ENCODE peak calls at places on chromosomes 4 and X, in five cellular contexts. One of them, this sample, is unnamed.
A peak's percentile ranks its signal among the peaks of the same experiment; 100 is the strongest.

GRCh38 chrX:9515973-9516538 is 51.2 kb downstream of the TBL1X start:
- DNase-seq in mesenchymal stem cell: no peak
- DNase-seq in RWPE2: no peak
- DNase-seq in right atrium auricular region: no peak
- DNase-seq in IMR-90: no peak
- DNase-seq in this sample: no peak

GRCh38 chrX:109537324-109537665 is 651 bp downstream of the NXT2 start:
- DNase-seq in mesenchymal stem cell: peak; percentile 95
- DNase-seq in RWPE2: no peak
- DNase-seq in right atrium auricular region: peak; percentile 60
- DNase-seq in IMR-90: peak; percentile 77
- DNase-seq in this sample: peak; percentile 11

GRCh38 chr4:164700471-164700870 is 53.5 kb upstream of the SMIM31 start:
- DNase-seq in mesenchymal stem cell: no peak
- DNase-seq in RWPE2: no peak
- DNase-seq in right atrium auricular region: no peak
- DNase-seq in IMR-90: no peak
- DNase-seq in this sample: peak; percentile 5

GRCh38 chr4:94889961-94890360 is 132.2 kb downstream of the BMPR1B start:
- DNase-seq in mesenchymal stem cell: peak; percentile 40
- DNase-seq in RWPE2: no peak
- DNase-seq in right atrium auricular region: no peak
- DNase-seq in IMR-90: peak; percentile 73
- DNase-seq in this sample: no peak

GRCh38 chrX:108299101-108299591 is 139.1 kb downstream of the COL4A6 start:
- DNase-seq in mesenchymal stem cell: peak; percentile 40
- DNase-seq in RWPE2: no peak
- DNase-seq in right atrium auricular region: no peak
- DNase-seq in IMR-90: peak; percentile 46
- DNase-seq in this sample: no peak

GRCh38 chrX:154490021-154490413 is 412 bp downstream of the SLC10A3 start:
- DNase-seq in mesenchymal stem cell: peak; percentile 64
- DNase-seq in RWPE2: peak; percentile 54
- DNase-seq in right atrium auricular region: no peak
- DNase-seq in IMR-90: peak; percentile 45
- DNase-seq in this sample: peak; percentile 55

GRCh38 chrX:108167211-108167872 is 75.8 kb downstream of the ATG4A start:
- DNase-seq in mesenchymal stem cell: peak; percentile 32
- DNase-seq in RWPE2: no peak
- DNase-seq in right atrium auricular region: no peak
- DNase-seq in IMR-90: peak; percentile 29
- DNase-seq in this sample: peak; percentile 37

GRCh38 chrX:39753296-39753996 is 344.3 kb downstream of the BCOR start:
- DNase-seq in mesenchymal stem cell: no peak
- DNase-seq in RWPE2: no peak
- DNase-seq in right atrium auricular region: no peak
- DNase-seq in IMR-90: peak; percentile 73
- DNase-seq in this sample: no peak

GRCh38 chrX:135985123-135985973 is at the start of gene SLC9A6:
- DNase-seq in mesenchymal stem cell: peak; percentile 60
- DNase-seq in RWPE2: peak; percentile 47
- DNase-seq in right atrium auricular region: no peak
- DNase-seq in IMR-90: peak; percentile 17
- DNase-seq in this sample: peak; percentile 68

GRCh38 chr4:72112514-72113156 is 80.8 kb downstream of the NPFFR2 start:
- DNase-seq in mesenchymal stem cell: peak; percentile 94
- DNase-seq in RWPE2: no peak
- DNase-seq in right atrium auricular region: no peak
- DNase-seq in IMR-90: peak; percentile 76
- DNase-seq in this sample: peak; percentile 9

GRCh38 chr4:21948347-21949072 is at the start of gene KCNIP4:
- DNase-seq in mesenchymal stem cell: peak; percentile 12
- DNase-seq in RWPE2: no peak
- DNase-seq in right atrium auricular region: no peak
- DNase-seq in IMR-90: no peak
- DNase-seq in this sample: peak; percentile 4

GRCh38 chr4:158121203-158121586 is 51.6 kb downstream of the GASK1B start:
- DNase-seq in mesenchymal stem cell: peak; percentile 97
- DNase-seq in RWPE2: no peak
- DNase-seq in right atrium auricular region: peak; percentile 66
- DNase-seq in IMR-90: peak; percentile 99
- DNase-seq in this sample: peak; percentile 90

GRCh38 chrX:53374222-53374820 is 48.1 kb downstream of the SMC1A start:
- DNase-seq in mesenchymal stem cell: no peak
- DNase-seq in RWPE2: no peak
- DNase-seq in right atrium auricular region: no peak
- DNase-seq in IMR-90: peak; percentile 51
- DNase-seq in this sample: peak; percentile 7

GRCh38 chr4:24527371-24527770 is 57.0 kb downstream of the DHX15 start:
- DNase-seq in mesenchymal stem cell: peak; percentile 58
- DNase-seq in RWPE2: no peak
- DNase-seq in right atrium auricular region: no peak
- DNase-seq in IMR-90: peak; percentile 60
- DNase-seq in this sample: no peak

GRCh38 chr4:44150091-44150576 is 298.5 kb downstream of the KCTD8 start:
- DNase-seq in mesenchymal stem cell: peak; percentile 24
- DNase-seq in RWPE2: no peak
- DNase-seq in right atrium auricular region: no peak
- DNase-seq in IMR-90: peak; percentile 66
- DNase-seq in this sample: no peak

GRCh38 chr4:4428966-4429875 is 42.3 kb downstream of the NSG1 start:
- DNase-seq in mesenchymal stem cell: no peak
- DNase-seq in RWPE2: no peak
- DNase-seq in right atrium auricular region: no peak
- DNase-seq in IMR-90: no peak
- DNase-seq in this sample: no peak

GRCh38 chrX:32599156-32599555 is 612.2 kb downstream of the DMD start:
- DNase-seq in mesenchymal stem cell: no peak
- DNase-seq in RWPE2: no peak
- DNase-seq in right atrium auricular region: no peak
- DNase-seq in IMR-90: no peak
- DNase-seq in this sample: no peak

GRCh38 chr4:166165829-166166420 is 292.9 kb downstream of the TLL1 start:
- DNase-seq in mesenchymal stem cell: peak; percentile 79
- DNase-seq in RWPE2: no peak
- DNase-seq in right atrium auricular region: no peak
- DNase-seq in IMR-90: peak; percentile 68
- DNase-seq in this sample: peak; percentile 19

GRCh38 chr4:39466747-39467146 is 7.9 kb downstream of the LIAS start:
- DNase-seq in mesenchymal stem cell: no peak
- DNase-seq in RWPE2: no peak
- DNase-seq in right atrium auricular region: no peak
- DNase-seq in IMR-90: peak; percentile 73
- DNase-seq in this sample: no peak

GRCh38 chrX:134375691-134376090 is 84.3 kb upstream of the HPRT1 start:
- DNase-seq in mesenchymal stem cell: no peak
- DNase-seq in RWPE2: no peak
- DNase-seq in right atrium auricular region: no peak
- DNase-seq in IMR-90: no peak
- DNase-seq in this sample: no peak

GRCh38 chrX:134374910-134375309 is 85.1 kb upstream of the HPRT1 start:
- DNase-seq in mesenchymal stem cell: peak; percentile 28
- DNase-seq in RWPE2: no peak
- DNase-seq in right atrium auricular region: no peak
- DNase-seq in IMR-90: no peak
- DNase-seq in this sample: no peak

GRCh38 chrX:134371133-134371532 is 88.8 kb upstream of the HPRT1 start:
- DNase-seq in mesenchymal stem cell: no peak
- DNase-seq in RWPE2: no peak
- DNase-seq in right atrium auricular region: no peak
- DNase-seq in IMR-90: no peak
- DNase-seq in this sample: no peak

GRCh38 chrX:134373736-134374135 is 86.2 kb upstream of the HPRT1 start:
- DNase-seq in mesenchymal stem cell: peak; percentile 16
- DNase-seq in RWPE2: no peak
- DNase-seq in right atrium auricular region: no peak
- DNase-seq in IMR-90: no peak
- DNase-seq in this sample: no peak

DNA sequence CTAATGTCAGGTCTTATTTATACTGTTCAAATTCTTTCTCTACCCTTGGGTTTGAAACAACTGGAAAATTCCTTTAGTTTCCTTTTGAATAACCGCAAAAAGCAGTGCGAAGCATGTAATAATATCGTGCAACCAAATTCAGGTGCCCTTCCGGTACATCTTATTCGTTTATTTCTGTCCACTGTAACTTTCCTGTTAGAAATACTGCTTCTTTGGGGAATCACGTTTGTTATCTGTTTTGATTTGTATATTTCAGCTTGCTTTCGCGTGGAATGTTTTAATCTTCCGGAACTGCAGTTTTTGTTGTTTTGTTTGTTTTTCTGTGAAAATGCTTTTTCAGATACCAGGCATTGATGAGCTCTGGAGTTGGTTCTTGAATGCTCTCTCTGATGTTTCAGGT is 85.7 kb upstream of the HPRT1 start:
- DNase-seq in mesenchymal stem cell: peak; percentile 23
- DNase-seq in RWPE2: no peak
- DNase-seq in right atrium auricular region: no peak
- DNase-seq in IMR-90: no peak
- DNase-seq in this sample: no peak
- H3K4me3 ChIP-seq in mesenchymal stem cell: peak overlapping the region; percentile 84
- H3K4me3 ChIP-seq in RWPE2: peak overlapping the region; percentile 61
- H3K4me3 ChIP-seq in right atrium auricular region: peak overlapping the region; percentile 70
- H3K4me3 ChIP-seq in IMR-90: peak overlapping the region; percentile 82
- H3K4me3 ChIP-seq in this sample: peak overlapping the region; percentile 90

GRCh38 chr4:190014771-190015537 is 12.1 kb downstream of the FRG2 start:
- DNase-seq in mesenchymal stem cell: no peak
- DNase-seq in RWPE2: no peak
- DNase-seq in right atrium auricular region: no peak
- DNase-seq in IMR-90: no peak
- DNase-seq in this sample: no peak
- H3K9me3 ChIP-seq in mesenchymal stem cell: no peaks in the 10 kb centered on the region
- H3K9me3 ChIP-seq in RWPE2: no peaks in the 10 kb centered on the region
- H3K9me3 ChIP-seq in right atrium auricular region: no peaks in the 10 kb centered on the region
- H3K9me3 ChIP-seq in IMR-90: peaks cover 2% of the 10 kb centered on the region
- H3K9me3 ChIP-seq in this sample: no peaks in the 10 kb centered on the region

DNA sequence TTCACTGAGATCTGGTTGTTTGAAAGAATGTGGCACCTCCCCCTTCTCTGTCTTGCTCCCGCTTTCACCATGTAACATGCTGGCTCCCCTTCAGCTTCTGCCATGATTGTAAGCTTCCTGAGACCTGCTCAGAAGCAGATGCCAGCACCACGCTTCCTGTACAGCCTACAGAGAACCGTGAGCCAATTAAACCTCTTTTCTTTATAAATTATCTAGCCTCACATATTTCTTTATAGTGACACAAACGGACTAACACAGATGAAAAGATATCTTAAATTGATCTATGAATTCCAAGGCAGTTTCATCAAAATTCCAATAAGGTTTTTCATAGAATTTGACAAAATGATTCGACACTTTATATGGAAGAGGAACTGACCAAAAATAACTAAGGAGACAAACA is 57.0 kb upstream of the OGT start:
- DNase-seq in mesenchymal stem cell: no peak
- DNase-seq in RWPE2: no peak
- DNase-seq in right atrium auricular region: no peak
- DNase-seq in IMR-90: no peak
- DNase-seq in this sample: no peak
- H3K27me3 ChIP-seq in mesenchymal stem cell: no peaks in the 10 kb centered on the region
- H3K27me3 ChIP-seq in RWPE2: no peaks in the 10 kb centered on the region
- H3K27me3 ChIP-seq in right atrium auricular region: no peaks in the 10 kb centered on the region
- H3K27me3 ChIP-seq in IMR-90: peaks cover 4% of the 10 kb centered on the region
- H3K27me3 ChIP-seq in this sample: no peaks in the 10 kb centered on the region

GRCh38 chr4:87031946-87032345 is 97.1 kb downstream of the AFF1 start:
- DNase-seq in mesenchymal stem cell: no peak
- DNase-seq in RWPE2: no peak
- DNase-seq in right atrium auricular region: no peak
- DNase-seq in IMR-90: no peak
- DNase-seq in this sample: no peak

GRCh38 chr4:87034527-87034926 is 99.7 kb downstream of the AFF1 start:
- DNase-seq in mesenchymal stem cell: no peak
- DNase-seq in RWPE2: no peak
- DNase-seq in right atrium auricular region: no peak
- DNase-seq in IMR-90: no peak
- DNase-seq in this sample: no peak

GRCh38 chr4:87032884-87033533 is 98.2 kb downstream of the AFF1 start:
- DNase-seq in mesenchymal stem cell: peak; percentile 81
- DNase-seq in RWPE2: no peak
- DNase-seq in right atrium auricular region: no peak
- DNase-seq in IMR-90: peak; percentile 83
- DNase-seq in this sample: no peak

GRCh38 chr4:87035881-87036509 is 101.2 kb downstream of the AFF1 start:
- DNase-seq in mesenchymal stem cell: no peak
- DNase-seq in RWPE2: no peak
- DNase-seq in right atrium auricular region: no peak
- DNase-seq in IMR-90: no peak
- DNase-seq in this sample: no peak

DNA sequence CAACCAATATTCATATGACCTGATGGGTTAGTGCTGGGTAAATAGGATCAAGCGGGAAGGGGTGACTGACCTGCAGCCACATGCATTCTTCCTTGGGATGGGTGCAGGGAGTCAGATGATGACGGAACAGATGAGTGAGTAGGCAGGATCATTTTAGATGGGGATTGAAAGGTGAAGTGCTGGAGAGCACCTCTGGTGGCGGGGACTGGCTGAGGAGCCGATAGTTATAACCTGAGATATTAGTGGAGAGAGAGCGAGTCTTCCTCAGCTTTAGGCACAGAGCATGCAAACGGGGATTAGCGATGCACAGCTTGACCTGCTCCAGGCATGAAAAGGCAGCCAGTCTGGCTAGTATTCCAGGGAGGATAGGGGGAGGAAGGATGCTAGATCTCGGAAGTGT is 99.1 kb downstream of the AFF1 start:
- DNase-seq in mesenchymal stem cell: no peak
- DNase-seq in RWPE2: no peak
- DNase-seq in right atrium auricular region: no peak
- DNase-seq in IMR-90: no peak
- DNase-seq in this sample: no peak
- H3K4me3 ChIP-seq in mesenchymal stem cell: no peak overlapping the region
- H3K4me3 ChIP-seq in RWPE2: no peak overlapping the region
- H3K4me3 ChIP-seq in right atrium auricular region: no peak overlapping the region
- H3K4me3 ChIP-seq in IMR-90: no peak overlapping the region
- H3K4me3 ChIP-seq in this sample: no peak overlapping the region

GRCh38 chr4:148633720-148634119 is 191.5 kb upstream of the NR3C2 start:
- DNase-seq in mesenchymal stem cell: no peak
- DNase-seq in RWPE2: no peak
- DNase-seq in right atrium auricular region: no peak
- DNase-seq in IMR-90: no peak
- DNase-seq in this sample: no peak
- H3K9me3 ChIP-seq in mesenchymal stem cell: peaks cover 10% of the 10 kb centered on the region
- H3K9me3 ChIP-seq in RWPE2: peaks cover 4% of the 10 kb centered on the region
- H3K9me3 ChIP-seq in right atrium auricular region: no peaks in the 10 kb centered on the region
- H3K9me3 ChIP-seq in IMR-90: peaks cover 5% of the 10 kb centered on the region
- H3K9me3 ChIP-seq in this sample: no peaks in the 10 kb centered on the region

GRCh38 chr4:971670-972500 is 1.5 kb downstream of the DGKQ start:
- DNase-seq in mesenchymal stem cell: no peak
- DNase-seq in RWPE2: no peak
- DNase-seq in right atrium auricular region: no peak
- DNase-seq in IMR-90: no peak
- DNase-seq in this sample: no peak

GRCh38 chr4:972651-973424 is 531 bp downstream of the DGKQ start:
- DNase-seq in mesenchymal stem cell: peak; percentile 28
- DNase-seq in RWPE2: no peak
- DNase-seq in right atrium auricular region: no peak
- DNase-seq in IMR-90: no peak
- DNase-seq in this sample: peak; percentile 30

GRCh38 chr4:970046-970745 is 3.2 kb downstream of the DGKQ start:
- DNase-seq in mesenchymal stem cell: no peak
- DNase-seq in RWPE2: peak; percentile 49
- DNase-seq in right atrium auricular region: no peak
- DNase-seq in IMR-90: no peak
- DNase-seq in this sample: no peak

GRCh38 chr4:968621-969394 is 4.6 kb downstream of the DGKQ start:
- DNase-seq in mesenchymal stem cell: no peak
- DNase-seq in RWPE2: no peak
- DNase-seq in right atrium auricular region: no peak
- DNase-seq in IMR-90: no peak
- DNase-seq in this sample: no peak

GRCh38 chr4:970854-971520 is 2.4 kb downstream of the DGKQ start:
- DNase-seq in mesenchymal stem cell: no peak
- DNase-seq in RWPE2: no peak
- DNase-seq in right atrium auricular region: no peak
- DNase-seq in IMR-90: no peak
- DNase-seq in this sample: no peak
- H3K27me3 ChIP-seq in mesenchymal stem cell: no peaks in the 10 kb centered on the region
- H3K27me3 ChIP-seq in RWPE2: no peaks in the 10 kb centered on the region
- H3K27me3 ChIP-seq in right atrium auricular region: no peaks in the 10 kb centered on the region
- H3K27me3 ChIP-seq in IMR-90: no peaks in the 10 kb centered on the region
- H3K27me3 ChIP-seq in this sample: no peaks in the 10 kb centered on the region